ENCODE peak calls at places on chromosome 7, in eight cellular contexts. One of them, this sample, is unnamed.

GRCh38 chr7:114082567-114082933 is 163.7 kb upstream of the PPP1R3A start:
- DNase-seq in DMS 273 treated with DMSO at 0.1 percent for 48 hours: no peak
- DNase-seq in COLO829: no peak
- DNase-seq in Calu3: no peak
- DNase-seq in AG04450: no peak
- DNase-seq in activated CD4-positive, alpha-beta T cell treated with anti-CD3 and anti-CD28 coated beads for 24 hours: no peak
- DNase-seq in T follicular helper cell: no peak
- DNase-seq in AG09319: no peak
- DNase-seq in this sample: no peak

GRCh38 chr7:137302075-137302474 is 41.5 kb downstream of the PTN start:
- DNase-seq in DMS 273 treated with DMSO at 0.1 percent for 48 hours: no peak
- DNase-seq in COLO829: no peak
- DNase-seq in Calu3: no peak
- DNase-seq in AG04450: no peak
- DNase-seq in activated CD4-positive, alpha-beta T cell treated with anti-CD3 and anti-CD28 coated beads for 24 hours: no peak
- DNase-seq in T follicular helper cell: no peak
- DNase-seq in AG09319: no peak
- DNase-seq in this sample: no peak

GRCh38 chr7:50281680-50282445 is 22.7 kb upstream of the IKZF1 start:
- DNase-seq in DMS 273 treated with DMSO at 0.1 percent for 48 hours: no peak
- DNase-seq in COLO829: no peak
- DNase-seq in Calu3: no peak
- DNase-seq in AG04450: no peak
- DNase-seq in activated CD4-positive, alpha-beta T cell treated with anti-CD3 and anti-CD28 coated beads for 24 hours: no peak
- DNase-seq in T follicular helper cell: no peak
- DNase-seq in AG09319: no peak
- DNase-seq in this sample: no peak

GRCh38 chr7:22594020-22594419 is 94.0 kb upstream of the STEAP1B start:
- DNase-seq in DMS 273 treated with DMSO at 0.1 percent for 48 hours: no peak
- DNase-seq in COLO829: no peak
- DNase-seq in Calu3: no peak
- DNase-seq in AG04450: no peak
- DNase-seq in activated CD4-positive, alpha-beta T cell treated with anti-CD3 and anti-CD28 coated beads for 24 hours: no peak
- DNase-seq in T follicular helper cell: no peak
- DNase-seq in AG09319: no peak
- DNase-seq in this sample: no peak

GRCh38 chr7:50409856-50410468 is 40.2 kb downstream of the FIGNL1 start:
- DNase-seq in DMS 273 treated with DMSO at 0.1 percent for 48 hours: no peak
- DNase-seq in COLO829: no peak
- DNase-seq in Calu3: no peak
- DNase-seq in AG04450: no peak
- DNase-seq in activated CD4-positive, alpha-beta T cell treated with anti-CD3 and anti-CD28 coated beads for 24 hours: no peak
- DNase-seq in T follicular helper cell: no peak
- DNase-seq in AG09319: no peak
- DNase-seq in this sample: no peak

GRCh38 chr7:73438547-73439245 is 5.1 kb downstream of the FZD9 start:
- DNase-seq in DMS 273 treated with DMSO at 0.1 percent for 48 hours: no peak
- DNase-seq in COLO829: no peak
- DNase-seq in Calu3: no peak
- DNase-seq in AG04450: no peak
- DNase-seq in activated CD4-positive, alpha-beta T cell treated with anti-CD3 and anti-CD28 coated beads for 24 hours: no peak
- DNase-seq in T follicular helper cell: no peak
- DNase-seq in AG09319: no peak
- DNase-seq in this sample: no peak

GRCh38 chr7:133770863-133771492 is 356.2 kb upstream of the LRGUK start:
- DNase-seq in DMS 273 treated with DMSO at 0.1 percent for 48 hours: no peak
- DNase-seq in COLO829: peak; percentile 37
- DNase-seq in Calu3: peak; percentile 4
- DNase-seq in AG04450: peak; percentile 6
- DNase-seq in activated CD4-positive, alpha-beta T cell treated with anti-CD3 and anti-CD28 coated beads for 24 hours: no peak
- DNase-seq in T follicular helper cell: no peak
- DNase-seq in AG09319: no peak
- DNase-seq in this sample: peak; percentile 21

GRCh38 chr7:44375236-44375699 is 49.9 kb upstream of the CAMK2B start:
- DNase-seq in DMS 273 treated with DMSO at 0.1 percent for 48 hours: no peak
- DNase-seq in COLO829: no peak
- DNase-seq in Calu3: peak; percentile 59
- DNase-seq in AG04450: no peak
- DNase-seq in activated CD4-positive, alpha-beta T cell treated with anti-CD3 and anti-CD28 coated beads for 24 hours: no peak
- DNase-seq in T follicular helper cell: no peak
- DNase-seq in AG09319: no peak
- DNase-seq in this sample: no peak

GRCh38 chr7:122433765-122434164 is 129.2 kb upstream of the FEZF1 start:
- DNase-seq in DMS 273 treated with DMSO at 0.1 percent for 48 hours: no peak
- DNase-seq in COLO829: no peak
- DNase-seq in Calu3: no peak
- DNase-seq in AG04450: no peak
- DNase-seq in activated CD4-positive, alpha-beta T cell treated with anti-CD3 and anti-CD28 coated beads for 24 hours: no peak
- DNase-seq in T follicular helper cell: no peak
- DNase-seq in AG09319: no peak
- DNase-seq in this sample: no peak

GRCh38 chr7:110771717-110772116 is 319.2 kb upstream of the LRRN3 start:
- DNase-seq in DMS 273 treated with DMSO at 0.1 percent for 48 hours: no peak
- DNase-seq in COLO829: no peak
- DNase-seq in Calu3: no peak
- DNase-seq in AG04450: no peak
- DNase-seq in activated CD4-positive, alpha-beta T cell treated with anti-CD3 and anti-CD28 coated beads for 24 hours: no peak
- DNase-seq in T follicular helper cell: no peak
- DNase-seq in AG09319: no peak
- DNase-seq in this sample: no peak

GRCh38 chr7:44079221-44080021 is 2.9 kb downstream of the POLM start:
- DNase-seq in DMS 273 treated with DMSO at 0.1 percent for 48 hours: no peak
- DNase-seq in COLO829: no peak
- DNase-seq in Calu3: no peak
- DNase-seq in AG04450: no peak
- DNase-seq in activated CD4-positive, alpha-beta T cell treated with anti-CD3 and anti-CD28 coated beads for 24 hours: no peak
- DNase-seq in T follicular helper cell: no peak
- DNase-seq in AG09319: no peak
- DNase-seq in this sample: no peak

GRCh38 chr7:11412036-11412435 is 420.0 kb downstream of the THSD7A start:
- DNase-seq in DMS 273 treated with DMSO at 0.1 percent for 48 hours: no peak
- DNase-seq in COLO829: no peak
- DNase-seq in Calu3: no peak
- DNase-seq in AG04450: no peak
- DNase-seq in activated CD4-positive, alpha-beta T cell treated with anti-CD3 and anti-CD28 coated beads for 24 hours: no peak
- DNase-seq in T follicular helper cell: no peak
- DNase-seq in AG09319: no peak
- DNase-seq in this sample: no peak

GRCh38 chr7:87574630-87575029 is 26.1 kb downstream of the ABCB1 start:
- DNase-seq in DMS 273 treated with DMSO at 0.1 percent for 48 hours: no peak
- DNase-seq in COLO829: peak; percentile 29
- DNase-seq in Calu3: no peak
- DNase-seq in AG04450: peak; percentile 32
- DNase-seq in activated CD4-positive, alpha-beta T cell treated with anti-CD3 and anti-CD28 coated beads for 24 hours: no peak
- DNase-seq in T follicular helper cell: no peak
- DNase-seq in AG09319: peak; percentile 3
- DNase-seq in this sample: no peak

GRCh38 chr7:138842111-138842510 is 44.1 kb upstream of the ATP6V0A4 start:
- DNase-seq in DMS 273 treated with DMSO at 0.1 percent for 48 hours: no peak
- DNase-seq in COLO829: no peak
- DNase-seq in Calu3: no peak
- DNase-seq in AG04450: peak; percentile 16
- DNase-seq in activated CD4-positive, alpha-beta T cell treated with anti-CD3 and anti-CD28 coated beads for 24 hours: no peak
- DNase-seq in T follicular helper cell: no peak
- DNase-seq in AG09319: no peak
- DNase-seq in this sample: peak; percentile 23

GRCh38 chr7:46286957-46287356 is 365.9 kb upstream of the IGFBP3 start:
- DNase-seq in DMS 273 treated with DMSO at 0.1 percent for 48 hours: no peak
- DNase-seq in COLO829: no peak
- DNase-seq in Calu3: no peak
- DNase-seq in AG04450: no peak
- DNase-seq in activated CD4-positive, alpha-beta T cell treated with anti-CD3 and anti-CD28 coated beads for 24 hours: no peak
- DNase-seq in T follicular helper cell: no peak
- DNase-seq in AG09319: no peak
- DNase-seq in this sample: no peak

GRCh38 chr7:144738708-144739314 is 97.0 kb downstream of the TPK1 start:
- DNase-seq in DMS 273 treated with DMSO at 0.1 percent for 48 hours: no peak
- DNase-seq in COLO829: peak; percentile 17
- DNase-seq in Calu3: peak; percentile 5
- DNase-seq in AG04450: no peak
- DNase-seq in activated CD4-positive, alpha-beta T cell treated with anti-CD3 and anti-CD28 coated beads for 24 hours: no peak
- DNase-seq in T follicular helper cell: no peak
- DNase-seq in AG09319: no peak
- DNase-seq in this sample: no peak

GRCh38 chr7:140006600-140006999 is 56.2 kb downstream of the PARP12 start:
- DNase-seq in DMS 273 treated with DMSO at 0.1 percent for 48 hours: no peak
- DNase-seq in COLO829: no peak
- DNase-seq in Calu3: no peak
- DNase-seq in AG04450: no peak
- DNase-seq in activated CD4-positive, alpha-beta T cell treated with anti-CD3 and anti-CD28 coated beads for 24 hours: no peak
- DNase-seq in T follicular helper cell: no peak
- DNase-seq in AG09319: no peak
- DNase-seq in this sample: no peak

GRCh38 chr7:137592232-137592896 is 248.8 kb upstream of the PTN start:
- DNase-seq in DMS 273 treated with DMSO at 0.1 percent for 48 hours: peak; percentile 47
- DNase-seq in COLO829: peak; percentile 97
- DNase-seq in Calu3: peak; percentile 71
- DNase-seq in AG04450: peak; percentile 59
- DNase-seq in activated CD4-positive, alpha-beta T cell treated with anti-CD3 and anti-CD28 coated beads for 24 hours: no peak
- DNase-seq in T follicular helper cell: no peak
- DNase-seq in AG09319: no peak
- DNase-seq in this sample: no peak

GRCh38 chr7:31788445-31788844 is 101.4 kb downstream of the PPP1R17 start:
- DNase-seq in DMS 273 treated with DMSO at 0.1 percent for 48 hours: no peak
- DNase-seq in COLO829: no peak
- DNase-seq in Calu3: no peak
- DNase-seq in AG04450: no peak
- DNase-seq in activated CD4-positive, alpha-beta T cell treated with anti-CD3 and anti-CD28 coated beads for 24 hours: no peak
- DNase-seq in T follicular helper cell: no peak
- DNase-seq in AG09319: no peak
- DNase-seq in this sample: no peak

GRCh38 chr7:40177071-40177470 is 42.3 kb downstream of the SUGCT start:
- DNase-seq in DMS 273 treated with DMSO at 0.1 percent for 48 hours: peak; percentile 7
- DNase-seq in COLO829: no peak
- DNase-seq in Calu3: no peak
- DNase-seq in AG04450: no peak
- DNase-seq in activated CD4-positive, alpha-beta T cell treated with anti-CD3 and anti-CD28 coated beads for 24 hours: no peak
- DNase-seq in T follicular helper cell: no peak
- DNase-seq in AG09319: no peak
- DNase-seq in this sample: no peak

GRCh38 chr7:4791738-4792536 is 16.5 kb downstream of the AP5Z1 start:
- DNase-seq in DMS 273 treated with DMSO at 0.1 percent for 48 hours: no peak
- DNase-seq in COLO829: peak; percentile 44
- DNase-seq in Calu3: no peak
- DNase-seq in AG04450: no peak
- DNase-seq in activated CD4-positive, alpha-beta T cell treated with anti-CD3 and anti-CD28 coated beads for 24 hours: peak; percentile 73
- DNase-seq in T follicular helper cell: peak; percentile 71
- DNase-seq in AG09319: peak; percentile 8
- DNase-seq in this sample: no peak

GRCh38 chr7:26696161-26696560 is 168.2 kb downstream of the SKAP2 start:
- DNase-seq in DMS 273 treated with DMSO at 0.1 percent for 48 hours: no peak
- DNase-seq in COLO829: no peak
- DNase-seq in Calu3: no peak
- DNase-seq in AG04450: no peak
- DNase-seq in activated CD4-positive, alpha-beta T cell treated with anti-CD3 and anti-CD28 coated beads for 24 hours: no peak
- DNase-seq in T follicular helper cell: no peak
- DNase-seq in AG09319: no peak
- DNase-seq in this sample: no peak

GRCh38 chr7:37921340-37921805 is 933 bp downstream of the EPDR1 start:
- DNase-seq in DMS 273 treated with DMSO at 0.1 percent for 48 hours: peak; percentile 51
- DNase-seq in COLO829: no peak
- DNase-seq in Calu3: peak; percentile 54
- DNase-seq in AG04450: no peak
- DNase-seq in activated CD4-positive, alpha-beta T cell treated with anti-CD3 and anti-CD28 coated beads for 24 hours: no peak
- DNase-seq in T follicular helper cell: no peak
- DNase-seq in AG09319: no peak
- DNase-seq in this sample: no peak

GRCh38 chr7:23680417-23681405 is 712 bp downstream of the FAM221A start:
- DNase-seq in DMS 273 treated with DMSO at 0.1 percent for 48 hours: no peak
- DNase-seq in COLO829: no peak
- DNase-seq in Calu3: peak; percentile 89
- DNase-seq in AG04450: no peak
- DNase-seq in activated CD4-positive, alpha-beta T cell treated with anti-CD3 and anti-CD28 coated beads for 24 hours: peak; percentile 31
- DNase-seq in T follicular helper cell: peak; percentile 30
- DNase-seq in AG09319: no peak
- DNase-seq in this sample: no peak